ENCODE peak calls at places on chromosomes 4 and X, in five cellular contexts. One of them, this sample, is unnamed.

GRCh38 chr4:79574741-79575451 is 166.9 kb upstream of the GK2 start:
- DNase-seq in upper lobe of right lung: no peak
- DNase-seq in stimulated activated CD8-positive, alpha-beta memory T cell treated with anti-CD3 and anti-CD28 coated beads, Interleukin-7, amount 100 ng/mL, for 4 hours: no peak
- DNase-seq in caudate nucleus: no peak
- DNase-seq in iPS-NIHi11: no peak
- DNase-seq in this sample: no peak

GRCh38 chrX:13469963-13470679 is 99.3 kb upstream of the EGFL6 start:
- DNase-seq in stimulated activated CD8-positive, alpha-beta memory T cell treated with anti-CD3 and anti-CD28 coated beads, Interleukin-7, amount 100 ng/mL, for 4 hours: no peak
- DNase-seq in iPS-NIHi11: no peak
- DNase-seq in caudate nucleus: no peak
- DNase-seq in upper lobe of right lung: no peak
- DNase-seq in this sample: no peak

GRCh38 chrX:97074400-97074799 is 190.7 kb downstream of the RPA4 start:
- DNase-seq in stimulated activated CD8-positive, alpha-beta memory T cell treated with anti-CD3 and anti-CD28 coated beads, Interleukin-7, amount 100 ng/mL, for 4 hours: no peak
- DNase-seq in caudate nucleus: no peak
- DNase-seq in upper lobe of right lung: no peak
- DNase-seq in iPS-NIHi11: no peak
- DNase-seq in this sample: no peak

GRCh38 chr4:153987291-153987690 is 198.4 kb upstream of the SFRP2 start:
- DNase-seq in upper lobe of right lung: no peak
- DNase-seq in caudate nucleus: no peak
- DNase-seq in stimulated activated CD8-positive, alpha-beta memory T cell treated with anti-CD3 and anti-CD28 coated beads, Interleukin-7, amount 100 ng/mL, for 4 hours: no peak
- DNase-seq in iPS-NIHi11: no peak
- DNase-seq in this sample: no peak

GRCh38 chr4:80471701-80472100 is 136.2 kb downstream of the CFAP299 start:
- DNase-seq in stimulated activated CD8-positive, alpha-beta memory T cell treated with anti-CD3 and anti-CD28 coated beads, Interleukin-7, amount 100 ng/mL, for 4 hours: no peak
- DNase-seq in caudate nucleus: no peak
- DNase-seq in upper lobe of right lung: peak; percentile 69
- DNase-seq in iPS-NIHi11: peak; percentile 27
- DNase-seq in this sample: no peak

GRCh38 chrX:41779058-41779564 is 55.1 kb downstream of the GPR82 start:
- DNase-seq in iPS-NIHi11: no peak
- DNase-seq in stimulated activated CD8-positive, alpha-beta memory T cell treated with anti-CD3 and anti-CD28 coated beads, Interleukin-7, amount 100 ng/mL, for 4 hours: no peak
- DNase-seq in upper lobe of right lung: no peak
- DNase-seq in caudate nucleus: no peak
- DNase-seq in this sample: no peak

GRCh38 chr4:142913461-142914030 is 67.4 kb upstream of the INPP4B start:
- DNase-seq in upper lobe of right lung: no peak
- DNase-seq in stimulated activated CD8-positive, alpha-beta memory T cell treated with anti-CD3 and anti-CD28 coated beads, Interleukin-7, amount 100 ng/mL, for 4 hours: no peak
- DNase-seq in iPS-NIHi11: no peak
- DNase-seq in caudate nucleus: no peak
- DNase-seq in this sample: no peak

GRCh38 chr4:144701683-144702233 is 55.8 kb downstream of the HHIP start:
- DNase-seq in stimulated activated CD8-positive, alpha-beta memory T cell treated with anti-CD3 and anti-CD28 coated beads, Interleukin-7, amount 100 ng/mL, for 4 hours: no peak
- DNase-seq in caudate nucleus: no peak
- DNase-seq in iPS-NIHi11: no peak
- DNase-seq in upper lobe of right lung: no peak
- DNase-seq in this sample: no peak

GRCh38 chr4:176065365-176066249 is at the start of gene WDR17:
- DNase-seq in stimulated activated CD8-positive, alpha-beta memory T cell treated with anti-CD3 and anti-CD28 coated beads, Interleukin-7, amount 100 ng/mL, for 4 hours: peak; percentile 66
- DNase-seq in iPS-NIHi11: peak; percentile 99
- DNase-seq in caudate nucleus: peak; percentile 94
- DNase-seq in upper lobe of right lung: peak; percentile 95
- DNase-seq in this sample: no peak

GRCh38 chr4:82524570-82525152 is 37.1 kb downstream of the TMEM150C start:
- DNase-seq in iPS-NIHi11: no peak
- DNase-seq in stimulated activated CD8-positive, alpha-beta memory T cell treated with anti-CD3 and anti-CD28 coated beads, Interleukin-7, amount 100 ng/mL, for 4 hours: no peak
- DNase-seq in upper lobe of right lung: no peak
- DNase-seq in caudate nucleus: no peak
- DNase-seq in this sample: no peak

GRCh38 chr4:4502694-4503311 is 39.0 kb downstream of the STX18 start:
- DNase-seq in upper lobe of right lung: no peak
- DNase-seq in caudate nucleus: no peak
- DNase-seq in stimulated activated CD8-positive, alpha-beta memory T cell treated with anti-CD3 and anti-CD28 coated beads, Interleukin-7, amount 100 ng/mL, for 4 hours: no peak
- DNase-seq in iPS-NIHi11: no peak
- DNase-seq in this sample: no peak

GRCh38 chr4:123363729-123364128 is 32.9 kb upstream of the SPRY1 start:
- DNase-seq in iPS-NIHi11: no peak
- DNase-seq in caudate nucleus: no peak
- DNase-seq in upper lobe of right lung: no peak
- DNase-seq in stimulated activated CD8-positive, alpha-beta memory T cell treated with anti-CD3 and anti-CD28 coated beads, Interleukin-7, amount 100 ng/mL, for 4 hours: no peak
- DNase-seq in this sample: no peak

GRCh38 chrX:39258331-39258730 is 457.1 kb downstream of the MID1IP1 start:
- DNase-seq in upper lobe of right lung: no peak
- DNase-seq in caudate nucleus: no peak
- DNase-seq in iPS-NIHi11: peak; percentile 11
- DNase-seq in stimulated activated CD8-positive, alpha-beta memory T cell treated with anti-CD3 and anti-CD28 coated beads, Interleukin-7, amount 100 ng/mL, for 4 hours: no peak
- DNase-seq in this sample: no peak

GRCh38 chrX:2662586-2662985 is 28.5 kb upstream of the CD99 start:
- DNase-seq in stimulated activated CD8-positive, alpha-beta memory T cell treated with anti-CD3 and anti-CD28 coated beads, Interleukin-7, amount 100 ng/mL, for 4 hours: no peak
- DNase-seq in upper lobe of right lung: no peak
- DNase-seq in iPS-NIHi11: no peak
- DNase-seq in caudate nucleus: no peak
- DNase-seq in this sample: no peak

GRCh38 chrX:103556941-103557340 is 28.4 kb upstream of the TCEAL4 start:
- DNase-seq in iPS-NIHi11: no peak
- DNase-seq in stimulated activated CD8-positive, alpha-beta memory T cell treated with anti-CD3 and anti-CD28 coated beads, Interleukin-7, amount 100 ng/mL, for 4 hours: no peak
- DNase-seq in upper lobe of right lung: no peak
- DNase-seq in caudate nucleus: no peak
- DNase-seq in this sample: no peak

GRCh38 chr4:10115271-10115656 is 1.3 kb downstream of the WDR1 start:
- DNase-seq in iPS-NIHi11: no peak
- DNase-seq in caudate nucleus: no peak
- DNase-seq in stimulated activated CD8-positive, alpha-beta memory T cell treated with anti-CD3 and anti-CD28 coated beads, Interleukin-7, amount 100 ng/mL, for 4 hours: no peak
- DNase-seq in upper lobe of right lung: no peak
- DNase-seq in this sample: no peak

GRCh38 chr4:187019896-187020295 is 296.2 kb upstream of the FAT1 start:
- DNase-seq in stimulated activated CD8-positive, alpha-beta memory T cell treated with anti-CD3 and anti-CD28 coated beads, Interleukin-7, amount 100 ng/mL, for 4 hours: no peak
- DNase-seq in iPS-NIHi11: peak; percentile 36
- DNase-seq in caudate nucleus: no peak
- DNase-seq in upper lobe of right lung: no peak
- DNase-seq in this sample: no peak

GRCh38 chr4:73451404-73451803 is 15.4 kb downstream of the AFP start:
- DNase-seq in stimulated activated CD8-positive, alpha-beta memory T cell treated with anti-CD3 and anti-CD28 coated beads, Interleukin-7, amount 100 ng/mL, for 4 hours: no peak
- DNase-seq in iPS-NIHi11: peak; percentile 55
- DNase-seq in caudate nucleus: no peak
- DNase-seq in upper lobe of right lung: no peak
- DNase-seq in this sample: no peak

GRCh38 chrX:154458116-154458953 is at the start of gene PLXNA3:
- DNase-seq in iPS-NIHi11: peak; percentile 78
- DNase-seq in caudate nucleus: no peak
- DNase-seq in stimulated activated CD8-positive, alpha-beta memory T cell treated with anti-CD3 and anti-CD28 coated beads, Interleukin-7, amount 100 ng/mL, for 4 hours: peak; percentile 52
- DNase-seq in upper lobe of right lung: peak; percentile 78
- DNase-seq in this sample: no peak

GRCh38 chrX:153999359-154000037 is 20.2 kb downstream of the IRAK1 start:
- DNase-seq in stimulated activated CD8-positive, alpha-beta memory T cell treated with anti-CD3 and anti-CD28 coated beads, Interleukin-7, amount 100 ng/mL, for 4 hours: no peak
- DNase-seq in caudate nucleus: no peak
- DNase-seq in iPS-NIHi11: no peak
- DNase-seq in upper lobe of right lung: no peak
- DNase-seq in this sample: no peak

GRCh38 chrX:133776072-133776471 is 209.3 kb downstream of the GPC3 start:
- DNase-seq in iPS-NIHi11: peak; percentile 35
- DNase-seq in stimulated activated CD8-positive, alpha-beta memory T cell treated with anti-CD3 and anti-CD28 coated beads, Interleukin-7, amount 100 ng/mL, for 4 hours: no peak
- DNase-seq in upper lobe of right lung: peak; percentile 55
- DNase-seq in caudate nucleus: no peak
- DNase-seq in this sample: no peak

GRCh38 chr4:145388043-145388442 is 93.6 kb upstream of the SMAD1 start:
- DNase-seq in upper lobe of right lung: no peak
- DNase-seq in iPS-NIHi11: no peak
- DNase-seq in stimulated activated CD8-positive, alpha-beta memory T cell treated with anti-CD3 and anti-CD28 coated beads, Interleukin-7, amount 100 ng/mL, for 4 hours: no peak
- DNase-seq in caudate nucleus: no peak
- DNase-seq in this sample: no peak

GRCh38 chr4:127251423-127251822 is 381.3 kb upstream of the INTU start:
- DNase-seq in upper lobe of right lung: no peak
- DNase-seq in caudate nucleus: no peak
- DNase-seq in iPS-NIHi11: no peak
- DNase-seq in stimulated activated CD8-positive, alpha-beta memory T cell treated with anti-CD3 and anti-CD28 coated beads, Interleukin-7, amount 100 ng/mL, for 4 hours: no peak
- DNase-seq in this sample: no peak

GRCh38 chrX:118174516-118174915 is 57.9 kb upstream of the KLHL13 start:
- DNase-seq in stimulated activated CD8-positive, alpha-beta memory T cell treated with anti-CD3 and anti-CD28 coated beads, Interleukin-7, amount 100 ng/mL, for 4 hours: no peak
- DNase-seq in upper lobe of right lung: no peak
- DNase-seq in caudate nucleus: no peak
- DNase-seq in iPS-NIHi11: no peak
- DNase-seq in this sample: no peak

GRCh38 chr4:6767341-6767724 is 15.2 kb upstream of the KIAA0232 start:
- DNase-seq in caudate nucleus: no peak
- DNase-seq in upper lobe of right lung: no peak
- DNase-seq in stimulated activated CD8-positive, alpha-beta memory T cell treated with anti-CD3 and anti-CD28 coated beads, Interleukin-7, amount 100 ng/mL, for 4 hours: no peak
- DNase-seq in iPS-NIHi11: no peak
- DNase-seq in this sample: no peak

This sample was measured in CMK.